ENCODE peak calls at places on chromosomes 12 and 14, in seven cellular contexts. V, G, J, A, S, P and C are unnamed samples. For H3K9me3, the result is how much of the 10 kb centered on the place peaks cover.

GRCh38 chr14:39212034-39212433 is 21.7 kb upstream of the MIA2 start:
- DNase-seq in V (no peak), G (no peak), J (no peak), A (peak), S (no peak), P (no peak), C (no peak)

GRCh38 chr14:56059054-56059453 is 59.2 kb upstream of the PELI2 start:
- DNase-seq in V (no peak), G (no peak), J (no peak), A (no peak), S (no peak), P (no peak), C (peak)

GRCh38 chr14:97306785-97307246 is 509.6 kb downstream of the VRK1 start:
- DNase-seq in V (peak), G (no peak), J (no peak), A (no peak), S (no peak), P (no peak), C (no peak)

GRCh38 chr12:40727774-40728483 is 35.7 kb downstream of the CNTN1 start:
- DNase-seq in V (no peak), G (no peak), J (no peak), A (no peak), S (peak), P (no peak), C (no peak)

GRCh38 chr12:107131832-107132616 is 38.7 kb upstream of the CRY1 start:
- DNase-seq in V (peak), G (peak), J (no peak), A (peak), S (peak), P (no peak), C (peak)

GRCh38 chr14:33709711-33710110 is 241.2 kb downstream of the EGLN3 start:
- DNase-seq in V (no peak), G (no peak), J (no peak), A (no peak), S (no peak), P (no peak), C (no peak)

GRCh38 chr12:6605425-6606330 is 1.5 kb downstream of the CHD4 start:
- DNase-seq in V (peak), G (peak), J (no peak), A (peak), S (peak), P (no peak), C (peak)

GRCh38 chr14:60515244-60515695 is 6.3 kb downstream of the SIX6 start:
- DNase-seq in V (no peak), G (no peak), J (no peak), A (no peak), S (no peak), P (no peak), C (no peak)

GRCh38 chr14:97077687-97078086 is 280.5 kb downstream of the VRK1 start:
- DNase-seq in V (no peak), G (no peak), J (no peak), A (no peak), S (no peak), P (no peak), C (no peak)

GRCh38 chr14:28690029-28690683 is 76.4 kb upstream of the FOXG1 start:
- DNase-seq in V (no peak), G (no peak), J (no peak), A (no peak), S (no peak), P (no peak), C (no peak)

GRCh38 chr12:20040844-20041243 is 327.5 kb upstream of the PDE3A start:
- DNase-seq in V (peak), G (peak), J (no peak), A (no peak), S (no peak), P (no peak), C (peak)

GRCh38 chr12:6570264-6570887 is 2.3 kb upstream of the NOP2 start:
- DNase-seq in V (no peak), G (peak), J (peak), A (peak), S (peak), P (no peak), C (peak)

GRCh38 chr12:2453807-2454177 is 341.0 kb upstream of the FKBP4 start:
- DNase-seq in V (no peak), G (no peak), J (no peak), A (no peak), S (no peak), P (no peak), C (no peak)

GRCh38 chr12:57810450-57810849 is 8.1 kb downstream of the AVIL start:
- DNase-seq in V (peak), G (no peak), J (no peak), A (no peak), S (no peak), P (no peak), C (no peak)

GRCh38 chr14:85437143-85437542 is 92.8 kb upstream of the FLRT2 start:
- DNase-seq in V (peak), G (no peak), J (no peak), A (no peak), S (peak), P (no peak), C (no peak)

GRCh38 chr12:52020539-52021336 is 14.0 kb downstream of the TAMALIN start:
- DNase-seq in V (no peak), G (peak), J (peak), A (no peak), S (peak), P (no peak), C (peak)

GRCh38 chr12:101939856-101940265 is 62.5 kb downstream of the DRAM1 start:
- DNase-seq in V (peak), G (peak), J (no peak), A (peak), S (peak), P (peak), C (peak)

GRCh38 chr14:76867536-76868452 is 41.6 kb downstream of the LRRC74A start:
- DNase-seq in V (no peak), G (no peak), J (peak), A (no peak), S (no peak), P (no peak), C (no peak)

GRCh38 chr12:50786498-50787231 is 22.8 kb downstream of the ATF1 start:
- DNase-seq in V (peak), G (no peak), J (no peak), A (no peak), S (peak), P (no peak), C (peak)

GRCh38 chr12:27511031-27511722 is 12.8 kb upstream of the PPFIBP1 start:
- DNase-seq in V (peak), G (no peak), J (no peak), A (peak), S (no peak), P (no peak), C (no peak)

GRCh38 chr12:20520572-20520971 is 152.2 kb downstream of the PDE3A start:
- DNase-seq in V (no peak), G (no peak), J (no peak), A (no peak), S (no peak), P (no peak), C (no peak)

GRCh38 chr14:75198291-75198933 is 22.0 kb upstream of the TMED10 start:
- DNase-seq in V (no peak), G (no peak), J (no peak), A (peak), S (no peak), P (no peak), C (peak)

GRCh38 chr14:75672588-75673192 is 11.6 kb downstream of the TTLL5 start:
- DNase-seq in V (no peak), G (no peak), J (no peak), A (no peak), S (no peak), P (no peak), C (no peak)

GRCh38 chr12:112239881-112240280 is 114.5 kb downstream of the TRAFD1 start:
- DNase-seq in V (no peak), G (no peak), J (no peak), A (no peak), S (no peak), P (no peak), C (peak)

GRCh38 chr12:57813111-57813970 is 5.2 kb downstream of the AVIL start:
- DNase-seq in V (no peak), G (no peak), J (no peak), A (no peak), S (no peak), P (no peak), C (no peak)

GRCh38 chr12:116736962-116737773 is 701 bp downstream of the SPRING1 start:
- DNase-seq in V (no peak), G (peak), J (no peak), A (no peak), S (peak), P (no peak), C (peak)

GRCh38 chr14:99072956-99073355 is 199.0 kb downstream of the BCL11B start:
- DNase-seq in V (no peak), G (no peak), J (no peak), A (no peak), S (no peak), P (no peak), C (no peak)

GRCh38 chr14:54818201-54819133 is 84.2 kb downstream of the GCH1 start:
- DNase-seq in V (peak), G (peak), J (no peak), A (peak), S (no peak), P (no peak), C (peak)

GRCh38 chr14:43539210-43539609 is 967.9 kb downstream of the FSCB start:
- DNase-seq in V (no peak), G (peak), J (no peak), A (peak), S (no peak), P (no peak), C (peak)

GRCh38 chr14:61197416-61197815 is 83.7 kb downstream of the TMEM30B start:
- DNase-seq in V (no peak), G (no peak), J (no peak), A (no peak), S (no peak), P (no peak), C (no peak)

GRCh38 chr12:108982621-108983219 is 38.1 kb downstream of the SVOP start:
- DNase-seq in V (no peak), G (no peak), J (no peak), A (no peak), S (no peak), P (no peak), C (no peak)

GRCh38 chr12:3164454-3165310 is 87.5 kb downstream of the TSPAN9 start:
- DNase-seq in V (no peak), G (peak), J (no peak), A (no peak), S (no peak), P (no peak), C (no peak)

GRCh38 chr12:113185180-113186032 is at the start of the genes DDX54 and RITA1:
- DNase-seq in V (peak), G (peak), J (peak), A (peak), S (peak), P (peak), C (peak)

GRCh38 chr12:126616441-126616840 is 1551.2 kb downstream of the AACS start:
- DNase-seq in V (no peak), G (no peak), J (no peak), A (no peak), S (no peak), P (no peak), C (no peak)

DNA sequence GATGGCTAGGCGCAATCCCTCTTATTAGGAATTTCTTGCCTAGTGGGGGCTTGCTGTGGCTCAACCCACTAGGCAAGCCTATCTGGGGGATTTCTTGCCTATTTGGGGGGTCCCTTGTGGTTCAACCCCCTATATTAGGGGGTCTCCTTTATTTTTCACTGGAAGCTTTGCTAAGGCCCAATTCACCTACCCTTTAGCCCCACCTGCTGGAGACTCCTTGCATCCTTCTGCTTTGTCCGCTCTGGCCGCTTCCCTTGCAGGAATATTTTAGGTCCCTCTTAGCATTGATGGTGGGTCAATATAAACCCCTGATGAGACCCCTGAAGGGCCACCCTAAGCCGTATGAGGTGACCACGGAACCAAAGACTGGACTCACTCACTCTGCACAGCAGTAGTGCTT is 1552.1 kb downstream of the AACS start:
- DNase-seq in V (no peak), G (peak), J (no peak), A (peak), S (no peak), P (no peak), C (no peak)
- TF ChIP-seq CTCF in V (peak), G (peak), J (peak), A (peak), S (no peak), P (no peak), C (peak)

GRCh38 chr14:105848570-105848969 is 322.2 kb downstream of the TMEM121 start:
- DNase-seq in V (no peak), G (no peak), J (no peak), A (no peak), S (no peak), P (no peak), C (no peak)
- H3K9me3 ChIP-seq in V (under half), G (under half), J (under half), A (under half), S (under half), P (under half), C (under half)

DNA sequence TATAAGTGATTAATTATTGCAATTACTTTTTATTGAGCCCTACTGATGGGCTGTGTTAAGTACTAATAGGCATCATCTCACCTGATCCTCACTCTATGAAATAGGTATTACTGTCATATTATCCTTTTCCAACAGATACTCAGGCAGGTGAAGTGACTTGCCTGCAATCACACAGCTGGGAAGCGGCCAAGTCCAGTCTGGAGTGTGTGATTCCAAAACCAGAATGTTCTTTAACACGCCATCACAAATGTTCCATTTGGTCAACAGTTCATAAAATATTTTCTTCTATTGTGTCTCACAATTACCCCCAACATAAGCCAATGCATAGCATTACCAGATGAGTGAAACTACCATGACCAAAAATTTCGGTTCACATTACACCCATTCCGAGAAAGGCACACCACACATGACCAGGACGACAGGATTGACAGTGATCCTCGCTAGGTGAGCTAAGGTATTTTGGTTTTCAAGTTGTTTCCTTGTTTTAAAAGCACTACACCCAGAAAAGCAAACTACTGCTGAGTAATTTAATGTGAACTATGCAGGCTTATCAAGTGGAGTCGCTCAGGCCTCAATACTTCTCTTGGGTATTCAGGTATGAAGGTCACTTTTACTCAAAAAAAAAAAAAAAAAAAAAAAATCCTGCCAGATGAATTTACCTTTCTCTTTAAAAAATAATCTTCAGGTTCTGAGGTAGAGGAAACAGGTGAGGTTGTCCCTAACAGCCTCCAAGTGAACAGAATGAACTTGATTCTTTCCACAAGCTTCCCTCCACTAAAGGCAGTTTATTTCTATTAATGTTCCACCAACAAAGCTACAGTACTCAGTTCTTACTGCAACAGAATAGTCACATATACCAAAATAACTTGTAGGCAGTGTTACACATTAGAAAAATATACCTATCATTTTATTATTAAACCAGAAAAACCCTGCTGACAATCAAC is 2.4 kb downstream of the VPS37B start:
- DNase-seq in V (no peak), G (no peak), J (no peak), A (no peak), S (no peak), P (no peak), C (no peak)
- H3K27ac ChIP-seq in V (peak), G (no peak), J (peak), A (peak), S (no peak), P (no peak), C (peak)

DNA sequence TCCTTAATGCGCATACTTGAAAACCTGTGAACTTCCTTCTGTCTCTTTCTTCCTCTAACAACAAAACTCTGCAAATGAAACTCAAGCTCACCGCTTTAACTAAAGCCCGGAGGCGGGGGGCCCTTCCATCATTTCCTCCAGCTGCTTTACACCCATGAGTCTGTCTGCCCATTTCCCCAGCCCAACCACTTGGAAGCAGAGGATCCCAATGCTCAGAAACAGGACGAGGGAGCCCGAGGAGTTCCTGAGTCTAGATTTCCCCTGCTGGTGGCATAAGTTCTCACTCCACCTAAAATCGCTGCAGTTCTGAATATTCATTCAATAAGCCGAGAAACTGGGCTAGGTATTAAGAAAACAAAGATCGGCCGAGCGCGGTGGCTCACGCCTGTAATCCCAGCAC is 30.8 kb downstream of the GPR19 start:
- DNase-seq in V (no peak), G (no peak), J (no peak), A (no peak), S (no peak), P (no peak), C (no peak)
- TF ChIP-seq CTCF in V (no peak), G (no peak), J (no peak), A (no peak), S (no peak), P (no peak), C (no peak)

DNA sequence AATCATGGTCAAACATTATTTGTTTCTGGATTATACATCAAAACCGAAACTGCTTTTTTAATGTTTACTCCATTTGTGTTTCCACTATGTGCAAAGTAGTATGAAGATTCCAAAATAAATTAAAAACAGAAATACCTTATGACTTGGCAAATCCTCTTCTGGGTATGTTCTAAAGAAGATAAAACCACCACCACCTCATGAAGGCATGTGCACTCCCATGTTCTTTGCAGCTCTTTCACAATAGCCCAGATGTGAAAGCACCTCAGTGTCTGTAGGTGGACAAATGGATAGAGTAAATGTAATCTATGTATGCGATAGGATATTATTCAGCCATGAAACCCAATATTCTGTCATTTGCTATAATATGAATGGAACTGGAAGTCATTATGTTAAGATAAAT is 543.9 kb downstream of the TMEM121 start:
- DNase-seq in V (no peak), G (no peak), J (no peak), A (no peak), S (no peak), P (no peak), C (no peak)
- H3K9me3 ChIP-seq in V (under half), G (under half), J (under half), A (under half), S (under half), P (under half), C (under half)

GRCh38 chr12:44858456-44858855 is 17.7 kb downstream of the NELL2 start:
- DNase-seq in V (no peak), G (no peak), J (no peak), A (no peak), S (no peak), P (no peak), C (no peak)

GRCh38 chr12:44863867-44864266 is 12.2 kb downstream of the NELL2 start:
- DNase-seq in V (no peak), G (no peak), J (no peak), A (no peak), S (no peak), P (no peak), C (no peak)

GRCh38 chr12:44859998-44860689 is 16.0 kb downstream of the NELL2 start:
- DNase-seq in V (no peak), G (no peak), J (no peak), A (no peak), S (no peak), P (no peak), C (no peak)
- H3K27ac ChIP-seq in V (no peak), G (no peak), J (no peak), A (no peak), S (no peak), P (no peak), C (no peak)

GRCh38 chr14:29925736-29926135 is 1.9 kb downstream of the PRKD1 start:
- DNase-seq in V (peak), G (peak), J (no peak), A (no peak), S (no peak), P (no peak), C (no peak)

GRCh38 chr14:29927596-29928341 is at the start of gene PRKD1:
- DNase-seq in V (peak), G (peak), J (peak), A (peak), S (peak), P (peak), C (peak)

GRCh38 chr14:29926228-29926627 is 1.4 kb downstream of the PRKD1 start:
- DNase-seq in V (no peak), G (peak), J (no peak), A (no peak), S (no peak), P (no peak), C (peak)

GRCh38 chr14:29928342-29928640 is 644 bp upstream of the PRKD1 start:
- DNase-seq in V (no peak), G (no peak), J (no peak), A (no peak), S (no peak), P (no peak), C (peak)

DNA sequence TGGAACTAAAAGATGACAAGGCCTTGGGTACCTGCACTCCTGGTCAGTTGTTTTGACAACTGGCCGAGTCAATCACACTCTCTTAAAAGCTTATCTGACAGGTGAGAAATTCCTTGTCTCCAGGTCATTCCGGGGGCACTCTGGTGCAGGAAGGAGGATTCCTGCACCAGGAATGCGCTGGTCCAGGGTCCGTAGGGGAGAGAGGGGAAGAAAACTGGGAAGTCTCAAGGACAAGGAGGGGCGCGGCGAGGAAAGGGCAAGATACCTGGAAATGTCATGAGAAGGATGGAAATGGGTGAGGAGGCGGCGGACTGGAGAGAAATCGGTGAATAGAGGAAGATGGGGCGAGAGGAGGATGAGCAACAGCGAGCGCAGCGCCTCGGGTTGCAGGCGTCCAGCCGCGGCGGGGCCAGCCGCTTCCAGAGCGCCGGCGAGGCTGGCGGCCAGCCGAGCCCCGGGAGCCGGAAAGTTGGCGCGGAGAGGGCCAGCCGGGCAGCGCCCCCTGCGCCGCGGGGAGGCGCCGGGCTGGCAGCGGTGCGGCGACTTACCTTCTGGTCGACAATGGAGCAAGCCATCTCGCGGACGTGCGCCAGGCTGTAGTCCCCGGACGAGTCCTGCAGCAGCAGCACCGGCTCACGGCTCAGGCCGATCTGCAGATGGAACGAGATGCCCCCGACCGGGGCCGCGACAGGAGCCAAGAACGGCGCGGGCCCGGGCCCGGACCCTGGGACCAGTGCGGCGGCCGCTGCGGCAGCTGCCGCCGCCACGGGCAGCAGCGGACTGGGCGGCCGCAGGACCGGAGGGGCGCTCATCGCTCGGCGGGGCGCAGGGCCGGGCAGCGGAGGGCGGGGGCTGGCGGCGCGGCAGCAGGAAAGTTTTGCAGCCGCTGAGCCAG is 699 bp downstream of the PRKD1 start:
- DNase-seq in V (peak), G (peak), J (peak), A (peak), S (peak), P (no peak), C (peak)
- TF ChIP-seq CTCF in V (no peak), G (peak), J (peak), A (no peak), S (peak), P (no peak), C (peak)